ENCODE peak calls at places on chromosome 1, in five cellular contexts. K, J, R, P and Z are unnamed samples.
A peak's percentile ranks its signal among the peaks of the same experiment; 100 is the strongest.

GRCh38 chr1:188499690-188500089 is 1670.9 kb downstream of the PLA2G4A start:
- DNase-seq in K (no peak), J (no peak), R (peak; percentile 36), P (no peak), Z (no peak)

GRCh38 chr1:71843023-71843422 is 439.3 kb downstream of the NEGR1 start:
- DNase-seq in K (no peak), J (no peak), R (no peak), P (no peak), Z (no peak)

GRCh38 chr1:93692451-93692861 is 10.8 kb upstream of the BCAR3 start:
- DNase-seq in K (no peak), J (peak; percentile 66), R (no peak), P (no peak), Z (no peak)

GRCh38 chr1:57215175-57215574 is 208.7 kb downstream of the DAB1 start:
- DNase-seq in K (no peak), J (no peak), R (no peak), P (no peak), Z (peak; percentile 42)

GRCh38 chr1:196535727-196536126 is 72.5 kb downstream of the KCNT2 start:
- DNase-seq in K (peak; percentile 15), J (peak; percentile 37), R (peak; percentile 53), P (peak; percentile 77), Z (peak; percentile 80)

GRCh38 chr1:82565546-82565945 is 764.8 kb downstream of the ADGRL2 start:
- DNase-seq in K (peak; percentile 61), J (peak; percentile 92), R (no peak), P (no peak), Z (no peak)

GRCh38 chr1:942864-943533 is 16.1 kb downstream of the NOC2L start:
- DNase-seq in K (no peak), J (peak; percentile 47), R (no peak), P (no peak), Z (no peak)

GRCh38 chr1:192654607-192655389 is 18.9 kb downstream of the RGS13 start:
- DNase-seq in K (no peak), J (peak; percentile 91), R (no peak), P (no peak), Z (no peak)

GRCh38 chr1:153057375-153057774 is at the start of gene SPRR2A:
- DNase-seq in K (no peak), J (no peak), R (no peak), P (peak; percentile 1), Z (no peak)

GRCh38 chr1:217370757-217371156 is 260.1 kb downstream of the GPATCH2 start:
- DNase-seq in K (no peak), J (no peak), R (no peak), P (no peak), Z (no peak)

GRCh38 chr1:217372251-217372970 is 258.5 kb downstream of the GPATCH2 start:
- DNase-seq in K (no peak), J (no peak), R (no peak), P (no peak), Z (no peak)

GRCh38 chr1:217369996-217370551 is 260.8 kb downstream of the GPATCH2 start:
- DNase-seq in K (no peak), J (peak; percentile 2), R (no peak), P (no peak), Z (no peak)

GRCh38 chr1:217373761-217374701 is 256.9 kb downstream of the GPATCH2 start:
- DNase-seq in K (no peak), J (no peak), R (no peak), P (no peak), Z (peak; percentile 38)

DNA sequence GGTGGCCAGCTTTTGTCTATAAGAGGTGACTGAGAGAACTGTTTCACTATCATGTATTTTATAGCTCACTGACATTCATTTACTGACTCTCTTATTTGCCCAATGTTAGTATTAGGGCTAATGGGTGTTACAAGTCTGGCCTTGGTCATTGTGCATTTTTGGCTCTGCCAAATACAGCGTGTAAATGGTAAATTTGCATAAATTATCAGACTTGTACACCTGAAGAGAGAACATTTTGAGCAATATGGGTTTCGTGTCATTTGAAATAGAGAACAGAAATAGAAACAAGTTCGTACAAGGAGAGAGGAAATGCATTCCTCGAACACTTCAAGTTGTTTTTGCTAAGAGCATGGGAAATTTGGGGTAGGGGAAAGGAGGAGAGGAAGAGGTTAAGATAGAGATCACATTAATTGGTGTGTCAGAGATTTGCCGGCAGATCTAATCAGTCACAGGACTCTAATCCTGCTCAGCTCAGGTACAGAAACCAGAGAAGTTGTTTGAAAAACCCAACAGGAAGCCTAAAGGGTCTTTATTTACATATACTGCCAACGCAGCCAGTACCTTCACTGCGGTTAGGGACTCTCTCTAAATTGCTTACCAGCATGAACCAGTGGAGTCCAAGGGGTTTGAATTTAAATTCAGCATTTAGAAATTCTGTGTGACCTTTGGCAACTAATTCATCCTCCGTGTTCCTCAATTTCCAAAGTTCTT is 261.5 kb downstream of the GPATCH2 start:
- DNase-seq in K (no peak), J (no peak), R (peak; percentile 32), P (no peak), Z (peak; percentile 75)
- TF ChIP-seq EZH2phosphoT487 in K (no peak), J (no peak), R (peak; percentile 29), P (no peak), Z (no peak)

DNA sequence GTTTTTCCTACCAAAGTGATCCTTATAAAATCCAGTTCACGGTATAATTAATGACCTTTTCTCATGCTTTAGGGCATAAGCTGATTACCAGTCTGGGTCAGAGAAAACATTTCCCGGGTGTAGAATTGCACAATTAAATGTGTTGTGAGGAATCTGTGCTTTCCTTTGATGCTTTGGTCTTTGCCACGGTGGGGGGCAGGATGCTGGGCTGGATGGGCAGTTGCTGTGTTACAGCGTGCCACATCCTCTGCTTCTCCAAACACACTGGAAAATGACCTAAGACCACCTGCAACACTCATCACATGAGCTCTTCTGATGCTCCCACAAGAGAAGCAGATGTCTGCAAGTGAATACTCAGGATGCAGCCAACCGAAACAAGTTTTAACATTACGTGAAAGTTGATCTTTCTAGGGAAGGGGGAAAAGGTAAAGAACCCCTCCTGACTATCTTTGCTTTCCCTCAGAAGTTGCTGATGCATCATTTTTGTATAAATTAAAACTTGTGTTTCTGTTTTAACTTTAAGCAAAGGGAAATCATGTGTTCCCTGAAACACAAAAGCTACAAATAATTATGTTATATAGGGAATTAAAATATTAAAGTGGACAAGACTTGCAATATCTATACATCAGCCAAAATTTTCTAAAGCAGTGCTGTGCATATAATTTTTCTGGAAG is 515.3 kb upstream of the NR5A2 start:
- DNase-seq in K (no peak), J (no peak), R (peak; percentile 80), P (peak; percentile 26), Z (peak; percentile 29)
- TF ChIP-seq EZH2phosphoT487 in K (no peak), J (no peak), R (no peak), P (no peak), Z (no peak)

DNA sequence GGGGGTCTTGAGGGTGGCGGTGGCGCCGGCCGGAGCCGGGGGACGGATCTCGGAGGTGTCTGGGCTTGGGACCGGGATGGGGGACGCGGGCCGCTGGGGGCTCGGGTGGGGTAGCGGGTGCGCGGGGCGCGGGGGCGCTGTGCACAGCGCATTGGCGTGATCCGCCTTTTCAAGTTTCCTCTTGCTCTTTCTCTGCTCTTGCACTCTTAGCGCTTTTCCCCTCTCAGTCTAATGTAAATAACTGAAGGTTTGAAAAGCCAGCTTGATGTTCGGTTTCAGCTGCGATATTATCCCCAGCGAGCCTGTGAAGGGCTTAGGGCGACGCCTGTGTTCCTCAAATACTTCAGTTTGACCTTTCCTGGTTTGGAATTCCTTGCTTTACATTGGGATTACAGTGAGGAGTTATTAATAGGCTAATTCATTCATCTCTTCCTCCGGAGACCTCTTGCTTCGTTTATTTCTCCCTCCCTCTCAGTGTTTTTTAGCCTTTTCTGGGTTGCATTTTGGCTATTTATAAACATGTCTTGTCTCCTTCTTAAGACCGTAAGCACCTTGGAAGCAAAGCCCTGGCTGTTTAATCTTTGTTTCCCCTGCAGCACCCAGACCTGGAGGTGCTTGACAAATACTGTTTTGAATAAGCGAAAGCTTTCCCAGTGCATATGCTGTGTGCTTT is 673 bp downstream of the RAB4A start:
- DNase-seq in K (no peak), J (peak; percentile 69), R (peak; percentile 63), P (peak; percentile 71), Z (peak; percentile 51)
- TF ChIP-seq EZH2phosphoT487 in K (no peak), J (no peak), R (peak; percentile 47), P (no peak), Z (no peak)

GRCh38 chr1:27807385-27807784 is 23.2 kb upstream of the PPP1R8 start:
- DNase-seq in K (no peak), J (peak; percentile 30), R (no peak), P (no peak), Z (peak; percentile 28)
- TF ChIP-seq EZH2phosphoT487 in K (no peak), J (no peak), R (no peak), P (no peak), Z (no peak)

GRCh38 chr1:119791377-119791776 is 19.9 kb downstream of the REG4 start:
- DNase-seq in K (no peak), J (no peak), R (no peak), P (no peak), Z (peak; percentile 52)

GRCh38 chr1:119797137-119797536 is 14.1 kb downstream of the REG4 start:
- DNase-seq in K (no peak), J (no peak), R (no peak), P (no peak), Z (no peak)

GRCh38 chr1:119795471-119795870 is 15.8 kb downstream of the REG4 start:
- DNase-seq in K (no peak), J (no peak), R (no peak), P (no peak), Z (no peak)

GRCh38 chr1:119794230-119794629 is 17.0 kb downstream of the REG4 start:
- DNase-seq in K (no peak), J (no peak), R (no peak), P (no peak), Z (no peak)

DNA sequence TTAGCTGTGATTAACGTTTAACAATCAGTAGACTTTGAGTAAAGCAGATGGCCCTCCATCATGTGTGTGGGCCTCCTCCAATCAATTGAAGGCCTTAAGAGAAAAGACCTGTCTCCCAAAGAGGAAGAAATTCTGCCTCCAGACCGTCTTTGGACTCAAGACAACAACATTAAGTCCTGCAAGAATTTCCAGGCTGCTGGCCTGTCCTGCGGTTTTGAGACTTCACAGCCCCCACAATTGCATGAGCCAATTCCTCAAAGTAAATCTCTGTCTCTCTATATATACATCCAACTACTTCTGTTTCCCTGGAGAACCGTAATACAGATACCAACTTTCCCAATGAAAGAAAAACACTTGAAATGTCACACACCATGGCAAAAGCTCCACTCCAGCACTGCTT is 16.4 kb downstream of the REG4 start:
- DNase-seq in K (no peak), J (peak; percentile 7), R (no peak), P (no peak), Z (no peak)
- TF ChIP-seq EZH2phosphoT487 in K (no peak), J (no peak), R (no peak), P (no peak), Z (no peak)